ENCODE peak calls at places on chromosomes 13 and 19, in five cellular contexts. E is NCI-H1105 treated with DMSO at 0.1 percent for 48 hours; I is activated naive CD4-positive, alpha-beta T cell treated with anti-CD3 and anti-CD28 coated beads for 36 hours; X is EH; U is HL-60. V is an unnamed sample.

GRCh38 chr19:13034636-13035035 is 39.4 kb downstream of the NFIX start:
- DNase-seq in I (no peak), U (no peak), E (no peak), X (no peak), V (no peak)

GRCh38 chr19:3441986-3442329 is 38.4 kb downstream of the SMIM24 start:
- DNase-seq in E (no peak), X (no peak), U (no peak), I (no peak), V (no peak)

GRCh38 chr13:20192470-20193141 is at the start of gene GJB2:
- DNase-seq in E (no peak), U (no peak), I (peak; percentile 25), X (no peak), V (no peak)

GRCh38 chr19:41111750-41112295 is 2.4 kb upstream of the CYP2F1 start:
- DNase-seq in U (no peak), E (no peak), X (no peak), I (no peak), V (no peak)

GRCh38 chr19:30227661-30228112 is 144.5 kb upstream of the ZNF536 start:
- DNase-seq in I (peak; percentile 70), X (peak; percentile 58), E (peak; percentile 80), U (no peak), V (peak; percentile 87)

GRCh38 chr19:36128392-36128736 is 11.5 kb upstream of the CAPNS1 start:
- DNase-seq in E (no peak), U (no peak), X (no peak), I (no peak), V (no peak)

GRCh38 chr19:48364564-48365363 is 597 bp downstream of the SYNGR4 start:
- DNase-seq in I (no peak), U (no peak), X (no peak), E (no peak), V (no peak)

GRCh38 chr13:105969761-105970160 is 565.7 kb downstream of the EFNB2 start:
- DNase-seq in X (peak; percentile 92), U (no peak), I (no peak), E (no peak), V (no peak)

GRCh38 chr19:40811478-40812341 is 12.7 kb downstream of the EGLN2 start:
- DNase-seq in E (no peak), I (peak; percentile 72), X (no peak), U (no peak), V (peak; percentile 42)

GRCh38 chr13:31908696-31909386 is 122.7 kb upstream of the FRY start:
- DNase-seq in U (peak; percentile 45), E (no peak), X (no peak), I (no peak), V (no peak)

GRCh38 chr13:95059306-95059705 is 241.9 kb downstream of the ABCC4 start:
- DNase-seq in U (no peak), I (no peak), X (no peak), E (no peak), V (no peak)

GRCh38 chr13:98089246-98089645 is 53.6 kb upstream of the FARP1 start:
- DNase-seq in U (no peak), I (no peak), E (no peak), X (peak; percentile 87), V (peak; percentile 17)

GRCh38 chr19:45601524-45602522 is at the start of gene GPR4:
- DNase-seq in E (peak; percentile 16), I (no peak), U (no peak), X (peak; percentile 32), V (peak; percentile 66)

GRCh38 chr13:110183925-110184324 is 123.0 kb downstream of the COL4A1 start:
- DNase-seq in E (no peak), U (no peak), I (no peak), X (peak; percentile 48), V (no peak)